ENCODE peak calls at places on chromosomes 4 and X, in seven cellular contexts. Y is thoracic aorta; H is naive thymus-derived CD4-positive, alpha-beta T cell; Z is right atrium auricular region; F is prostate gland; P is mesenchymal stem cell; K is caudate nucleus. J is an unnamed sample.

GRCh38 chr4:24511371-24512063 is 72.8 kb downstream of the DHX15 start:
- DNase-seq in Z (no peak), K (peak), H (no peak), F (no peak), Y (no peak), P (peak), J (no peak)

GRCh38 chr4:138291431-138291830 is 49.3 kb upstream of the SLC7A11 start:
- DNase-seq in Z (no peak), K (no peak), Y (no peak), H (no peak), F (no peak), P (no peak), J (no peak)

GRCh38 chrX:2707334-2707760 is 16.3 kb downstream of the CD99 start:
- DNase-seq in P (peak), Y (peak), Z (peak), F (peak), K (no peak), H (no peak), J (peak)

GRCh38 chr4:23006756-23007155 is 314.0 kb downstream of the GBA3 start:
- DNase-seq in Z (no peak), Y (no peak), K (no peak), F (no peak), P (no peak), H (no peak), J (no peak)

GRCh38 chrX:155334486-155335316 is at the start of gene CLIC2:
- DNase-seq in K (no peak), P (peak), F (no peak), Y (no peak), Z (peak), H (no peak), J (peak)

GRCh38 chr4:78190595-78190994 is 133.5 kb downstream of the FRAS1 start:
- DNase-seq in F (no peak), Y (no peak), P (no peak), H (no peak), K (no peak), Z (no peak), J (no peak)

GRCh38 chr4:118338981-118339765 is 13.6 kb downstream of the PRSS12 start:
- DNase-seq in K (no peak), H (no peak), F (no peak), P (no peak), Z (no peak), Y (no peak), J (no peak)

GRCh38 chrX:15915959-15916703 is 61.5 kb upstream of the AP1S2 start:
- DNase-seq in Z (no peak), K (no peak), H (no peak), F (no peak), P (no peak), Y (no peak), J (no peak)

DNA sequence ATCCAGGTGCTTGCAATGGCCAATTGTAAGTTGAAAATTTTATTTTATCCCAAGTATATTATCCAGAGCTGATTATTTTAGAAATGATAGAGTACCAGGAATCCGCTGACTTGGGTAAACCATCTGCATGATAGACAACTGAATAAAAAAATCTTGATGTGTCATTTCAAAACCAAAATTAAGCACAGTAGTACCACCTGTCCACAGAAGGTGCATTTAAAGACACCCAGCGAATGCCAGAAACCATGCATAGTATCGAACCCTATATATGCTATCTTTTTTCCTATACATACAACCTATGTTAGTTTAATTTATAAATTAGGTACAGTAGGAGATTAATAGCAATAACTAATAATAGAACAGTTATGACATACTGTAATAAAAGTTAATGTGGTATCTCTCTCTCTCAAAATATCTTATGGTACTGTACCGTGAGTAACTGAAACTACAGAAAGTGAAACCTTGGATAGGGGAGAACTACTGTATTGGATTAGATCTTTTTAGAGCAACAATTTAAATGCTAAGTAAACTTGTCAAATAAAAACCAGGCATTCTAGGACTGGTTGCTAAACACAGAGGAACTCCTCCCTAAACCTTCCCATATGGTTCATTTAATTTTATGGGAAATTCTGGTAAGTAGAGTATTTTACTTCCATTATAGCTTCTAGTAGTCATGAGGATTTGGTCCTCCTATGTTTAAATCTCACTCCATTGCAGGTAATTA is 6.3 kb downstream of the NEIL3 start:
- DNase-seq in K (no peak), P (no peak), Z (no peak), F (no peak), H (no peak), Y (no peak), J (no peak)
- H3K27ac ChIP-seq in K (no peak), P (no peak), Z (no peak), F (no peak), H (peak), Y (no peak), J (no peak)

GRCh38 chr4:73870260-73870659 is 1.1 kb downstream of the CXCL1 start:
- DNase-seq in Z (no peak), P (peak), H (no peak), F (no peak), K (no peak), Y (no peak), J (peak)
- H3K27ac ChIP-seq in Z (no peak), P (peak), H (no peak), F (no peak), K (no peak), Y (no peak), J (no peak)

DNA sequence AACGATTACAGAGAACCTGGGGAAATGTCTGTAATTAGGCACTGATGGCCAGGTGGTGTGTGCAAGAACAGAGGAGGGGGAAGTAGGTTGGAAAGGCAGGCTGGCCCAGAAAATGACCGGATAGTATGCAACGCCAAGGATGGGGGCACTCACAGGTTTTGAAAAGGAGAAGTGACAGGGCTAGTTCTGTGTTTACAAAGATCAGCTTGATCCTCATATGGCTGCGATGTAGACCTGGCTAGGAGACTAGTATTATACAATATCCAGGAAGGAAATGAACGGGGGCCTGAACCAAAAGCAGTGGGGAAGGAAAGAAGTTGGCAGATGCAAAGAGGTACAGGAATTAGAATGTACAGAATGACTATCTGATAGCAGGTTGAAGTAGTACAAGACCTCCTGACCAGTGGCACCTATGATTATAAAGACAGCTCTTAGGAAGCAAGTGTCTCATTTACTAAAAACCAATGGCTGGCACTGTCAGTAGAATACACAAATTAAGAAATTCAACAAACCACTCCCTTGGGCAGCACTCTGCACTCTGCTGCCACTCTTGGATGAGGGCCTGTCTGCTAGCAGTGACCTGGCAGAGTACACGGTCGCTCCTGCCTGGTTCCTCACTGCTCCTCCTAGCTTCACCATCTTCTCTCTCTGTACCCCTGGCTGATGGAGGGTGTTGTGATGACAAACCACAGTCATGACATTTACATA is 14.1 kb downstream of the MFAP3L start:
- DNase-seq in F (no peak), K (no peak), H (no peak), P (no peak), Y (no peak), Z (no peak), J (no peak)
- H3K27ac ChIP-seq in F (no peak), K (peak), H (no peak), P (no peak), Y (peak), Z (no peak), J (no peak)

DNA sequence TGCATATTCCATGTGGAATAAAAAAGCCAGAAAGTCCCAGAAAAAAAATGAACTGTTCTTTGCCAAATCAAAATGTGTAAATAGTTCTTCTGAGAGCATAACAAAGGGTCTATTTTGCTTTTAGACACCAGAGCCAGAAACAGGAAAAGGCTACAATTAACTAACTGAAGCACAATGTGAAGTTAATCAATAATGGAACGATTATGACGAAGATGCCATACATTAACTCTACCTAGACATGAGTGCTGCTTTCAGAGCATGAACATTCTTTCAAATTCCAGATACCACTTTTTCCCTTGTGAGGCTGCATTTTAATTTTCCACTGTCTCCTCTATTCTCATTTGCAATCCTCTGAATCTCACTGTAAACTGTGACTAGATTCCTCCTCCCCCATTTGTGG is 48.7 kb upstream of the PHOX2B start:
- DNase-seq in Y (no peak), Z (no peak), F (no peak), P (no peak), H (no peak), K (no peak), J (no peak)
- H3K27ac ChIP-seq in Y (no peak), Z (no peak), F (no peak), P (no peak), H (no peak), K (no peak), J (no peak)

DNA sequence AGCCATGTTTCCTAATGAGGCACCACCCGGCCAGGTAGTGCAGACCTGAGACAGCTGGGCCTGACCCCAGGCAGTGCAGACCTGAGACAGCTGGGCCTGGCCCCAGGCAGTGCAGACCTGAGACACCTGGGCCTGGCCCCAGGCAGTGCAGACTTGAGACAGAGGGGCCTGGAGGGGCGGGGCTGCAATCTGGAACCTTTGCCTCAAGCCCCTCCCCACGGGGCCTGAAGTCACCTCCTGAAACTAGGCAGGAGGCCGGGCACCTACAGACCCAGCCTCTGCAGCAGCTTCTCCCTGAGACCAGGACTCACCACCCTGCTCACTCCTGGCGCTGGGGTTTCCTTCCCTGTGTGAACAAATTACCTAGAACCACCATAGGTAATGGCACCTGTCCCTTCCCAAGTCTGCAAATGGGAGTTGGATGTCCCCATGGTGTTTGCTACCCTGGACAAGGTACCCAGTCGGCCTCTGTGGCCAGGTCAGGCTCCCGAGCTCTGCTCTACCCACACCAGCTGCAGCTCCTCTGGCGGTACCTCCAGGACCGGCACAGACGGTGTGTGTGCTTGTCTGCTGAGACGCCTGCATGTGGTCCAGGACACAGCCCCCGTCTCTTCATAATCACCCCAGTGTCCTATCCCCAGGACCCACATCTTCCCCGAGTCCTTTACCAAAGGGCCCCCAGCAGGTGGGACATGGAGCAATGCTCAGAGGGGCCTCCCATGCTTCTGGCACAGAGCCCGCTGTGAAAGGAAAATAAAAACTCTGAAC is 53.1 kb upstream of the C4orf50 start:
- DNase-seq in H (no peak), F (no peak), Z (no peak), P (no peak), Y (no peak), K (no peak), J (no peak)
- H3K27ac ChIP-seq in H (no peak), F (no peak), Z (no peak), P (no peak), Y (no peak), K (peak), J (no peak)

GRCh38 chr4:5750052-5750950 is 39.3 kb downstream of the EVC start:
- DNase-seq in P (peak), Y (no peak), K (no peak), Z (no peak), H (no peak), F (no peak), J (no peak)

GRCh38 chr4:5746250-5746649 is 35.2 kb downstream of the EVC start:
- DNase-seq in P (no peak), Y (no peak), Z (peak), F (no peak), H (no peak), K (no peak), J (no peak)

GRCh38 chr4:5747746-5748365 is 36.9 kb downstream of the EVC start:
- DNase-seq in Y (no peak), P (peak), Z (peak), K (no peak), F (no peak), H (no peak), J (no peak)

GRCh38 chr4:5749568-5749967 is 38.6 kb downstream of the EVC start:
- DNase-seq in Z (no peak), H (no peak), P (no peak), K (no peak), Y (no peak), F (no peak), J (no peak)

GRCh38 chr4:5746829-5747745 is 36.1 kb downstream of the EVC start:
- DNase-seq in K (no peak), H (no peak), Y (no peak), F (no peak), P (peak), Z (peak), J (no peak)
- H3K27ac ChIP-seq in K (no peak), H (no peak), Y (peak), F (no peak), P (peak), Z (peak), J (no peak)

DNA sequence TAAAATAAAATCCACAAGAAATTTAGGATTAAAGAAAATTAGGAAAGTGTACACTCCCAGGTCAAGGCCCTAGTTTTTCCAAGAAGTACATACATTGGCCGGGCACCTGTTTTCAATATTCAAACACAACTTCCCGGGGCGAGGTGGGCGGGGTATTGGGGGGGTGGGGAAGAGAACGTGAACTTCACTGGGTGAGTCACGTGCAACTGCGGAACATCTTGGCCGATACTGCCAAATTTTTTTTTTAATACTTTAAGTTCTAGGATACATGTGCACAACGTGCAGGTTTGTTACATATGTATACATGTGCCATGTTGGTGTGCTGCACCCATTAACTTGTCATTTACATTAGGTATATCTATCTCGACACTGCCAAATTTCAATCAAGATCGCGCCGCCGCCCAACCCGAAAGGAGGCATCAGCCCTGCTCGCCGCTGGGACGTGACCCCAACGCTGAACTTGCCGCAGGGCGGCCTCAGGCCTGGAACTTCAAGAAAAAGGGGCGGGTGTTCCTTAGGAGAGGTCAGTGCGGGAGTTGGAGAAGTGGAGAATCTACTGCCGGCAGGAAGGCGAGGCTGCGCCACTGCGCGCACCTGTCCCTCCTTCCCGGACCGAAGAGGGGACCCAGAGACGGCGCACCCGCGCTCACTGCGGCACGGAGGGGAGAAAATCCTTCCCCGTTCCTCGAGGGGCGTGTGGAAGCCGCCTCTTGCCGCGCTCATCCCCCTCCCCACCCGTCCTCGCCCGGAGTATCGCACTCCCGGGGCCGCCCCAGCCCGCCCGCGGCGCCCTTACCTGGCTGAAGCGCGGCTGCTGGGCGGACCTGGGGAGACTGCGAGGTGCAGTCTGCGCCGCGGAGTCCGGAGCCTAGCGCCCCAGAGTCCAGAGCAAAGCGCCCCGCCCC is at the start of gene TEC:
- DNase-seq in H (peak), P (peak), Z (peak), K (no peak), Y (no peak), F (peak), J (peak)
- H3K27ac ChIP-seq in H (peak), P (peak), Z (peak), K (peak), Y (peak), F (peak), J (peak)

GRCh38 chrX:28498658-28499057 is 88.6 kb upstream of the IL1RAPL1 start:
- DNase-seq in Z (no peak), Y (no peak), K (no peak), H (no peak), F (no peak), P (peak), J (no peak)
- H3K27ac ChIP-seq in Z (no peak), Y (no peak), K (no peak), H (no peak), F (no peak), P (no peak), J (no peak)

GRCh38 chr4:69524708-69525107 is 29.0 kb upstream of the UGT2B4 start:
- DNase-seq in P (no peak), Y (no peak), F (no peak), K (no peak), H (no peak), Z (no peak), J (no peak)
- H3K27ac ChIP-seq in P (no peak), Y (no peak), F (no peak), K (no peak), H (no peak), Z (peak), J (no peak)

GRCh38 chrX:23805379-23805778 is 22.4 kb downstream of the SAT1 start:
- DNase-seq in H (no peak), F (no peak), P (no peak), K (no peak), Z (no peak), Y (no peak), J (no peak)

GRCh38 chrX:23803931-23804381 is 21.0 kb downstream of the SAT1 start:
- DNase-seq in F (peak), H (no peak), Y (no peak), Z (no peak), K (no peak), P (peak), J (peak)

GRCh38 chrX:23799469-23800065 is 16.6 kb downstream of the SAT1 start:
- DNase-seq in F (no peak), H (no peak), P (peak), K (no peak), Z (no peak), Y (no peak), J (no peak)

GRCh38 chrX:23802431-23802830 is 19.5 kb downstream of the SAT1 start:
- DNase-seq in F (no peak), K (no peak), Y (no peak), P (no peak), Z (no peak), H (no peak), J (no peak)

GRCh38 chrX:23804578-23804977 is 21.6 kb downstream of the SAT1 start:
- DNase-seq in Y (no peak), K (no peak), H (no peak), P (no peak), Z (no peak), F (no peak), J (no peak)
- H3K27ac ChIP-seq in Y (peak), K (no peak), H (no peak), P (peak), Z (peak), F (no peak), J (no peak)

J was measured in lung.